ENCODE peak calls at places on chromosomes 16 and 17, in five cellular contexts. H is H1, W is H9, B is mesenchymal stem cell, A is trophoblast cell. D is an unnamed sample.

GRCh38 chr16:74778646-74779045 is 4.0 kb upstream of the FA2H start:
- DNase-seq in H (peak), W (no peak), B (no peak), A (no peak), D (no peak)

GRCh38 chr16:55735120-55735781 is 79.5 kb downstream of the SLC6A2 start:
- DNase-seq in H (no peak), W (peak), A (peak), B (no peak), D (no peak)

GRCh38 chr16:84785843-84786538 is 33.8 kb upstream of the CRISPLD2 start:
- DNase-seq in A (no peak), H (no peak), W (no peak), B (peak), D (no peak)

GRCh38 chr16:56675685-56676210 is 6.1 kb downstream of the MT1H start:
- DNase-seq in H (peak), A (no peak), B (no peak), W (peak), D (no peak)

GRCh38 chr17:79509496-79509895 is 101.4 kb downstream of the RBFOX3 start:
- DNase-seq in H (no peak), A (no peak), W (no peak), B (no peak), D (no peak)

GRCh38 chr16:79542196-79542859 is 58.2 kb downstream of the MAF start:
- DNase-seq in B (no peak), H (no peak), A (no peak), W (no peak), D (no peak)

GRCh38 chr17:72578817-72579470 is 458.1 kb downstream of the SOX9 start:
- DNase-seq in A (no peak), H (no peak), B (no peak), W (no peak), D (no peak)

GRCh38 chr17:17545031-17545820 is 46.3 kb downstream of the PEMT start:
- DNase-seq in B (no peak), W (no peak), A (no peak), H (no peak), D (no peak)

GRCh38 chr17:44232061-44232460 is 12.6 kb upstream of the UBTF start:
- DNase-seq in H (no peak), W (no peak), B (no peak), A (no peak), D (no peak)

GRCh38 chr16:82027629-82028035 is 7.4 kb upstream of the HSD17B2 start:
- DNase-seq in B (no peak), A (no peak), H (no peak), W (no peak), D (no peak)

GRCh38 chr16:70416748-70417616 is 21.9 kb downstream of the ST3GAL2 start:
- DNase-seq in W (no peak), A (no peak), B (no peak), H (no peak), D (no peak)

GRCh38 chr17:17713839-17714238 is 32.6 kb downstream of the RAI1 start:
- DNase-seq in W (no peak), H (no peak), A (no peak), B (peak), D (no peak)

GRCh38 chr17:559699-560378 is 154.8 kb downstream of the VPS53 start:
- DNase-seq in A (peak), W (no peak), B (peak), H (no peak), D (no peak)

GRCh38 chr16:73095885-73096341 is 48.0 kb upstream of the ZFHX3 start:
- DNase-seq in W (no peak), H (no peak), B (no peak), A (no peak), D (no peak)

GRCh38 chr16:49369638-49370219 is 3.9 kb upstream of the C16orf78 start:
- DNase-seq in H (no peak), A (no peak), B (no peak), W (peak), D (no peak)

GRCh38 chr16:4506450-4506849 is 30.3 kb downstream of the HMOX2 start:
- DNase-seq in H (peak), A (peak), B (peak), W (peak), D (peak)

DNA sequence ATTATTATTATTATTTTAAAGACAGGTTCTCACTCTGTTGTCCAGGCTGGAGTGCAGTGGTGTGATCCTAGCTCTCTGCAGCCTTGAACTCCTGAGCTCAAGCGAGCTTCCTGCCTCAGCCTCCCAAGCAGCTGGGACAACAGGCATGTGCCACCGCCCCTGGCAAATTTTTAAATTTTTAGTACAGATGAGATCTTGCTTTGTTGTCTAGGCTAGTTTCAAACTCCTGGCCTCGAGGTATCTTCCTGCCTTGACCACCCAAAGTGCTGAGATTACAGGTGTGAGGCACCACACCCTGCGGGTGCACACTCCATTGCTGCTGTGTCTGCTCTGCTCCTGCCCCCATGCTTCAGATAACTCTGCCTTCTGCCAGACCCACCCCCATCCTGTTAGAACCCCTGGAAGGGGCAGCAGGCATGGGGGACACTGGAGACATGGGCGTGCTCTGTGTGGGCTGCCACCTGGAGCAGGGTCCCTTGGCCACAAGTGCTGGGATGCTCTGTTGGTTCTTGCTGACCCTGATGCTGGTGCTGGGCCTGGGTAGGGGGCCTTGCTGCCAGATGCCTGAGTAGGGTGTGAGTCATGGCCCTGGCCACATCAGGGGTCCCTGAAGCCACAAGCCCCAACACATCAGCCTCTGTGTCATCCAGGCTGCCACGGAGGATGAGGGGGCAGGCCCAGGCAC is 2.6 kb upstream of the MYBBP1A start:
- DNase-seq in H (no peak), B (no peak), A (peak), W (no peak), D (no peak)
- H2BK12ac ChIP-seq in H (peak), B (no peak), A (no peak), W (no peak), D (peak)

DNA sequence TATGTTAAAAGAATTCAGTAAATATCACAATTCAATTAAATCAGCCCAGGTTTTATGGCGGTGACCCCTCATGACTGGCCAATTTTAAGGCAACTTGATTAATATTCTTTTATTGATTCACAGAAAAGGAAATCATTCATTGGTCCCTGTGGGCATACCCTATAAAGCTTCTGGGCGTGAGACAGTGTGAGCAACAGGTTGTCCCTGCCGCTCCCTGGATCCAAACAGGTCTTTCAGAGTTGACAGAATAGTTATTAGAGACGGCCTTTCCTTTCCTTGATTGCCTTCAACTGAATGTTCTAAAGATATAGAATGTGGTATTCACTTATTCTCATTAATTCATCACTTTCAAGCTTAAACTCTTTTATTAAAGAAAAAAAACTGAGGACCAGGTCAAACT is 433.9 kb downstream of the KCNJ2 start:
- DNase-seq in W (no peak), B (no peak), A (no peak), H (no peak), D (no peak)
- H3K23ac ChIP-seq in W (no peak), B (no peak), A (no peak), H (no peak), D (no peak)

DNA sequence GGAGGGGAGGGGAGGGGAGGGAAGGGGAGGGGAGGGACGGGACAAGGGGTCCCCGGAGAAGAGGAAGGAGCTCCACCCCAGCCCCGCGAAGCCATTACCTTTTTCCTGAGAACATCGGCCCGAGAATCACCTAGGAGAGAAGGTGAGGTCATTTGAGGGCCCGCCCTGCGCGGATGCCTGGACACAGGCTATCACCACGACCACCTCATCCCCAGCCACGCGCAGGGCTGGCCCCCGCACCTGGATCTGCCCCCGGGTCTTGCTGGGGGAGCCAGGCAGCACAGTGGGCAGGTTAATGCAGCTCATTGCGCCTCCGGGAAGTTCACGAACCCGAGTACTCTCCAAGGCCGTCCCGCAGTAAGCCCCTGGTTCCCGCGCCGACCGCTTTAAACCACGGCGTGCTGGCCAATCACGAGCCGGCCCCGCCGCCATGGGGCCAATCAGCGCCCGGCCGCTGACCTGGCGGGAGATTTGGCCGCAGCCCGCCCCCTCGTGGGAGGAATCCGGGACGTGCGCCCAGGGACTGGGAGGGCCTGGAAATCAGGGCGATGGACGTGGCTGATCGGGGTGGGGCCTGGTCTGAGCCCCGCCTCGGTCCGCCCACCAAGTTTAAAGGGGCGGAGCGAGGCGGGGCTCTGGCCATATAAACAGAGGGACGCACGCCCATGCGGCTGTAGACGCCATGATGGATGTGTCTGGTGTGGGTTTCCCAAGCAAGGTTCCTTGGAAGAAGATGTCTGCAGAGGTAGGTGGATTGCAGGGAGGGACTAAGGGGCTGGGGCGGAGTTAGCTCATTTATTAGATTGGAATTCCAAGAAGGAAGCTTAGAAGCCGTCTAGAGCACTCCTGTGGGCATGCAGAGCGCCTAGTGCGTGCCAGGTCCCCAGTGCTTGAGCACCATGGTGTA is at the start of the genes AFMID and TK1:
- DNase-seq in H (peak), A (peak), W (peak), B (peak), D (peak)
- H4K8ac ChIP-seq in H (peak), A (peak), W (no peak), B (peak), D (no peak)

GRCh38 chr16:8127096-8127495 is 463.2 kb downstream of the TMEM114 start:
- DNase-seq in H (no peak), W (no peak), A (no peak), B (no peak), D (no peak)

GRCh38 chr16:8130197-8130596 is 460.1 kb downstream of the TMEM114 start:
- DNase-seq in A (no peak), H (no peak), W (no peak), B (no peak), D (no peak)

GRCh38 chr16:8126313-8126712 is 464.0 kb downstream of the TMEM114 start:
- DNase-seq in H (no peak), A (no peak), W (no peak), B (no peak), D (no peak)
- H2BK12ac ChIP-seq in H (no peak), A (no peak), W (no peak), B (no peak), D (no peak)

DNA sequence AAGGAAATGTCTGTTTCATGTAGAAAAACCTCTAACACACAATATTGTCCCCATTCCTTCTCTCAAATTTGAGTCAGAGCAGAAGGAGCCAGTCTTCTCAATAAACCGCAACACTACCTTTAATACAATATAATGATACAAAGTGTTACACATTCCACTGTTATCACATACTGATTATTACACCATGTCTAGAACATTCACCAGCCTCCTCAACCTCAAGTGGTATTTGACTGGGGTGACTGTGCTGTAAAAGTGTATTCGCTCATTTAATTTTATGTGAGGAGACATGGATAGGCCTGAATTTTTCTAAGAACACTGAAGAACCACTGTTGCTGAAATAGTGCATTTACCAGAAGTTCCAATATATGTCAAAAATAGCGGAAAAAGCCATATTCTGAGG is 10.3 kb downstream of the CDYL2 start:
- DNase-seq in H (no peak), A (no peak), W (no peak), B (no peak), D (no peak)
- H3K23ac ChIP-seq in H (no peak), A (no peak), W (no peak), B (no peak), D (no peak)

GRCh38 chr17:48960834-48961515 is 7.4 kb downstream of the GIP start:
- DNase-seq in H (peak), B (no peak), A (no peak), W (peak), D (no peak)
- H4K8ac ChIP-seq in H (peak), B (peak), A (peak), W (no peak), D (no peak)

GRCh38 chr17:81413497-81414135 is 18.4 kb downstream of the BAHCC1 start:
- DNase-seq in H (no peak), B (no peak), A (no peak), W (no peak), D (no peak)
- H2BK12ac ChIP-seq in H (no peak), B (no peak), A (no peak), W (no peak), D (no peak)

GRCh38 chr17:64164592-64165285 is 34.8 kb upstream of the ERN1 start:
- DNase-seq in H (no peak), A (no peak), W (no peak), B (no peak), D (no peak)
- H3K23ac ChIP-seq in H (no peak), A (no peak), W (no peak), B (no peak), D (no peak)

DNA sequence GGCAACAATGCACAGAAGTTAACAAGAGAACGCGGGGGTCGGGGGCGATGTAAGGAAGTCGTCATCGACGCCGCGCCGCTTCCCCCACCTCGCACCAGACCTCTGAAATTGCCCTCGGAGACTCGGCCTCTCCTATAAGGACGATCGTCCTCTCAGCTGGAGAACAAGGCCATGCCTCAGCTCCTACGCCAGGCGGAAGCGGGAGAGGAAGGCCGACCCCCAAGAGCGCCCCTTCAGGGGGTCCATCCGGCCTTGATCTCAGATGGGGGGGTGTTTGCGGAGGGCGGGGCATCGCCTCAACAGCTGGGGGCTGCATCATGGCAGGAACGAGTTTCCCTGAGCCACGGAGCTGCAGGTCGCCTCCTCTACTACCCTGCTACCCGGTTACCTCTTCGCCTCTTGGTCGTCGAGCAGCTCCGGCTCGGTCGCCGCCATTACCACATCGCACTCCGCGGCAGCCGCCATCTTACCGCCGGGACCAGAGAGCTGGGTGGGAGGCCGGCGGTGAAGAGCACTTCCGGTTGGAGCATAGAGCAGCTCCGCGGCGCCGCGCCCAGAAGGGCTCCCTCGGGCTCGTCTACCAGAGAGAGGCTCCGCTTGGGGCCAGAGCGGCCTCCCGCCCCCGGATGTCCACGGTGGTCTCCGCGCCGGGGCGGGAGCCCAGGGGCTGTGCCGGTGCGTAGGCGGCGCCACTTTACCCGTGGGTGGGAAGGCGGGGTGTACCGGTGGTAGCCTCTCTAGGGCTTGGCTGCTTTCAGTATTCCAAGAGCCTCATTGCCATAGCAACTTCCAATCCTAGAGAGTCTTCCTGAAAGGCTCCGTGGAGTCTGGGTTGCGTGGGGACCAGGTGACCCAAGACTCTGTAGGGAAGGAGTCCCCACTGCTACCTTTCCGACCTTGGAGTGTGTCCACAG is at the start of gene DNAJC7:
- DNase-seq in H (peak), A (peak), W (peak), B (peak), D (peak)
- H4K8ac ChIP-seq in H (peak), A (peak), W (no peak), B (peak), D (peak)

D was measured in neuronal stem cell.